ENCODE peak calls at places on chromosomes 1 and 21, in eight cellular contexts. Y is activated T-cell treated with anti-CD3 and anti-CD28 coated beads, Interleukin-2, amount 50 U/mL, for 4 hours; X is CD4-positive, CD25-positive, alpha-beta regulatory T cell; D is IMR-90; K is psoas muscle; G is PC-3; F is T-helper 17 cell; L is left cardiac atrium. R is an unnamed sample.

GRCh38 chr1:228114827-228115226 is 5.7 kb upstream of the MRPL55 start:
- ATAC-seq in L (no peak), K (no peak), G (no peak), D (no peak), F (no peak), X (no peak), Y (no peak), R (no peak)

GRCh38 chr21:18443686-18444085 is 40.1 kb upstream of the TMPRSS15 start:
- ATAC-seq in L (no peak), F (peak), Y (no peak), D (no peak), G (no peak), K (no peak), X (no peak), R (no peak)

GRCh38 chr1:205505076-205505729 is 734 bp downstream of the CDK18 start:
- ATAC-seq in X (no peak), G (peak), D (no peak), F (no peak), L (peak), Y (peak), K (peak), R (peak)

GRCh38 chr1:52542085-52542688 is 10.7 kb downstream of the TUT4 start:
- ATAC-seq in G (no peak), L (no peak), F (no peak), X (no peak), D (no peak), K (no peak), Y (no peak), R (no peak)

GRCh38 chr1:239308701-239309333 is 77.6 kb upstream of the CHRM3 start:
- ATAC-seq in L (peak), G (peak), Y (no peak), F (no peak), D (no peak), K (no peak), X (peak), R (no peak)

GRCh38 chr1:44714532-44714931 is 16.4 kb downstream of the RNU5D-1 start:
- ATAC-seq in G (no peak), F (no peak), L (no peak), Y (no peak), X (no peak), D (no peak), K (peak), R (no peak)

GRCh38 chr1:23670709-23671108 is 20.9 kb upstream of the RPL11 start:
- ATAC-seq in X (no peak), D (no peak), G (no peak), L (no peak), F (no peak), Y (no peak), K (no peak), R (no peak)

GRCh38 chr1:107184888-107185287 is 44.0 kb downstream of the NTNG1 start:
- ATAC-seq in L (no peak), X (no peak), G (peak), D (no peak), K (no peak), Y (no peak), F (no peak), R (no peak)

GRCh38 chr1:167833904-167834303 is 80.0 kb downstream of the ADCY10 start:
- ATAC-seq in X (no peak), L (no peak), K (no peak), G (no peak), D (no peak), F (no peak), Y (no peak), R (no peak)

GRCh38 chr1:214022810-214023425 is 35.1 kb downstream of the PROX1 start:
- ATAC-seq in F (no peak), K (no peak), L (no peak), G (no peak), Y (no peak), X (no peak), D (no peak), R (no peak)

GRCh38 chr1:45979074-45979777 is 153.2 kb downstream of the PIK3R3 start:
- ATAC-seq in Y (no peak), G (peak), F (no peak), L (no peak), K (peak), X (no peak), D (peak), R (no peak)

GRCh38 chr1:24954631-24955030 is 24.6 kb upstream of the RUNX3 start:
- ATAC-seq in K (no peak), L (no peak), X (no peak), D (no peak), Y (peak), F (peak), G (no peak), R (no peak)